ENCODE peak calls at places on chromosomes 2 and 18, in nine cellular contexts. One of them, this sample, is unnamed. For H3K27me3, the result is how much of the 10 kb centered on the place peaks cover.

GRCh38 chr2:160367887-160368286 is 125.7 kb downstream of the RBMS1 start:
- DNase-seq in hepatocyte: peak
- DNase-seq in dorsolateral prefrontal cortex: no peak
- DNase-seq in heart left ventricle: no peak
- DNase-seq in HepG2: no peak
- DNase-seq in GM06990: no peak
- DNase-seq in effector memory CD4-positive, alpha-beta T cell: no peak
- DNase-seq in WERI-Rb-1: no peak
- DNase-seq in thoracic aorta: no peak
- DNase-seq in this sample: peak

GRCh38 chr2:98608962-98609604 is 694 bp downstream of the UNC50 start:
- DNase-seq in hepatocyte: peak
- DNase-seq in dorsolateral prefrontal cortex: no peak
- DNase-seq in heart left ventricle: no peak
- DNase-seq in HepG2: no peak
- DNase-seq in GM06990: no peak
- DNase-seq in effector memory CD4-positive, alpha-beta T cell: no peak
- DNase-seq in WERI-Rb-1: no peak
- DNase-seq in thoracic aorta: no peak
- DNase-seq in this sample: peak

GRCh38 chr2:30191831-30192271 is 39.5 kb upstream of the LBH start:
- DNase-seq in hepatocyte: no peak
- DNase-seq in dorsolateral prefrontal cortex: no peak
- DNase-seq in heart left ventricle: no peak
- DNase-seq in HepG2: no peak
- DNase-seq in GM06990: no peak
- DNase-seq in effector memory CD4-positive, alpha-beta T cell: no peak
- DNase-seq in WERI-Rb-1: peak
- DNase-seq in thoracic aorta: no peak
- DNase-seq in this sample: no peak

GRCh38 chr2:20242727-20243377 is 17.9 kb upstream of the SDC1 start:
- DNase-seq in hepatocyte: no peak
- DNase-seq in dorsolateral prefrontal cortex: no peak
- DNase-seq in heart left ventricle: no peak
- DNase-seq in HepG2: peak
- DNase-seq in GM06990: peak
- DNase-seq in effector memory CD4-positive, alpha-beta T cell: no peak
- DNase-seq in WERI-Rb-1: no peak
- DNase-seq in thoracic aorta: no peak
- DNase-seq in this sample: no peak

GRCh38 chr2:239692348-239692747 is 291.5 kb upstream of the HDAC4 start:
- DNase-seq in hepatocyte: no peak
- DNase-seq in dorsolateral prefrontal cortex: peak
- DNase-seq in heart left ventricle: no peak
- DNase-seq in HepG2: no peak
- DNase-seq in GM06990: no peak
- DNase-seq in effector memory CD4-positive, alpha-beta T cell: no peak
- DNase-seq in WERI-Rb-1: no peak
- DNase-seq in thoracic aorta: no peak
- DNase-seq in this sample: no peak

GRCh38 chr18:32156855-32157254 is 33.0 kb upstream of the MEP1B start:
- DNase-seq in hepatocyte: no peak
- DNase-seq in dorsolateral prefrontal cortex: no peak
- DNase-seq in heart left ventricle: no peak
- DNase-seq in HepG2: no peak
- DNase-seq in GM06990: no peak
- DNase-seq in effector memory CD4-positive, alpha-beta T cell: no peak
- DNase-seq in WERI-Rb-1: no peak
- DNase-seq in thoracic aorta: no peak
- DNase-seq in this sample: no peak

GRCh38 chr2:140384946-140385345 is 1604.8 kb upstream of the NXPH2 start:
- DNase-seq in hepatocyte: no peak
- DNase-seq in dorsolateral prefrontal cortex: no peak
- DNase-seq in heart left ventricle: no peak
- DNase-seq in HepG2: no peak
- DNase-seq in GM06990: no peak
- DNase-seq in effector memory CD4-positive, alpha-beta T cell: no peak
- DNase-seq in WERI-Rb-1: no peak
- DNase-seq in thoracic aorta: no peak
- DNase-seq in this sample: no peak

GRCh38 chr2:231922945-231923344 is 3.3 kb downstream of the NPPC start:
- DNase-seq in hepatocyte: no peak
- DNase-seq in dorsolateral prefrontal cortex: no peak
- DNase-seq in heart left ventricle: no peak
- DNase-seq in HepG2: no peak
- DNase-seq in GM06990: no peak
- DNase-seq in effector memory CD4-positive, alpha-beta T cell: no peak
- DNase-seq in WERI-Rb-1: no peak
- DNase-seq in thoracic aorta: no peak
- DNase-seq in this sample: no peak

GRCh38 chr18:34977787-34978532 is 63.3 kb upstream of the MAPRE2 start:
- DNase-seq in hepatocyte: peak
- DNase-seq in dorsolateral prefrontal cortex: peak
- DNase-seq in heart left ventricle: peak
- DNase-seq in HepG2: no peak
- DNase-seq in GM06990: peak
- DNase-seq in effector memory CD4-positive, alpha-beta T cell: no peak
- DNase-seq in WERI-Rb-1: peak
- DNase-seq in thoracic aorta: peak
- DNase-seq in this sample: peak

GRCh38 chr18:34976534-34976898 is 64.7 kb upstream of the MAPRE2 start:
- DNase-seq in hepatocyte: no peak
- DNase-seq in dorsolateral prefrontal cortex: no peak
- DNase-seq in heart left ventricle: no peak
- DNase-seq in HepG2: no peak
- DNase-seq in GM06990: no peak
- DNase-seq in effector memory CD4-positive, alpha-beta T cell: no peak
- DNase-seq in WERI-Rb-1: no peak
- DNase-seq in thoracic aorta: no peak
- DNase-seq in this sample: no peak

GRCh38 chr18:34978953-34979608 is 62.1 kb upstream of the MAPRE2 start:
- DNase-seq in hepatocyte: peak
- DNase-seq in dorsolateral prefrontal cortex: peak
- DNase-seq in heart left ventricle: peak
- DNase-seq in HepG2: peak
- DNase-seq in GM06990: no peak
- DNase-seq in effector memory CD4-positive, alpha-beta T cell: peak
- DNase-seq in WERI-Rb-1: peak
- DNase-seq in thoracic aorta: peak
- DNase-seq in this sample: peak

GRCh38 chr18:34976899-34977786 is 64.1 kb upstream of the MAPRE2 start:
- DNase-seq in hepatocyte: peak
- DNase-seq in dorsolateral prefrontal cortex: peak
- DNase-seq in heart left ventricle: peak
- DNase-seq in HepG2: peak
- DNase-seq in GM06990: peak
- DNase-seq in effector memory CD4-positive, alpha-beta T cell: peak
- DNase-seq in WERI-Rb-1: peak
- DNase-seq in thoracic aorta: peak
- DNase-seq in this sample: peak

GRCh38 chr18:34978533-34978893 is 62.7 kb upstream of the MAPRE2 start:
- DNase-seq in hepatocyte: no peak
- DNase-seq in dorsolateral prefrontal cortex: no peak
- DNase-seq in heart left ventricle: no peak
- DNase-seq in HepG2: no peak
- DNase-seq in GM06990: no peak
- DNase-seq in effector memory CD4-positive, alpha-beta T cell: no peak
- DNase-seq in WERI-Rb-1: no peak
- DNase-seq in thoracic aorta: no peak
- DNase-seq in this sample: no peak
- H3K27me3 ChIP-seq in hepatocyte: under half
- H3K27me3 ChIP-seq in dorsolateral prefrontal cortex: under half
- H3K27me3 ChIP-seq in heart left ventricle: under half
- H3K27me3 ChIP-seq in HepG2: under half
- H3K27me3 ChIP-seq in GM06990: under half
- H3K27me3 ChIP-seq in effector memory CD4-positive, alpha-beta T cell: under half
- H3K27me3 ChIP-seq in WERI-Rb-1: under half
- H3K27me3 ChIP-seq in thoracic aorta: under half
- H3K27me3 ChIP-seq in this sample: under half

GRCh38 chr2:111983478-111984212 is 71.4 kb upstream of the TMEM87B start:
- DNase-seq in hepatocyte: no peak
- DNase-seq in dorsolateral prefrontal cortex: no peak
- DNase-seq in heart left ventricle: no peak
- DNase-seq in HepG2: no peak
- DNase-seq in GM06990: no peak
- DNase-seq in effector memory CD4-positive, alpha-beta T cell: no peak
- DNase-seq in WERI-Rb-1: no peak
- DNase-seq in thoracic aorta: no peak
- DNase-seq in this sample: no peak

GRCh38 chr2:111985514-111985913 is 69.6 kb upstream of the TMEM87B start:
- DNase-seq in hepatocyte: no peak
- DNase-seq in dorsolateral prefrontal cortex: no peak
- DNase-seq in heart left ventricle: no peak
- DNase-seq in HepG2: no peak
- DNase-seq in GM06990: no peak
- DNase-seq in effector memory CD4-positive, alpha-beta T cell: no peak
- DNase-seq in WERI-Rb-1: no peak
- DNase-seq in thoracic aorta: no peak
- DNase-seq in this sample: no peak

GRCh38 chr2:111982822-111983221 is 72.2 kb upstream of the TMEM87B start:
- DNase-seq in hepatocyte: no peak
- DNase-seq in dorsolateral prefrontal cortex: no peak
- DNase-seq in heart left ventricle: no peak
- DNase-seq in HepG2: no peak
- DNase-seq in GM06990: peak
- DNase-seq in effector memory CD4-positive, alpha-beta T cell: no peak
- DNase-seq in WERI-Rb-1: no peak
- DNase-seq in thoracic aorta: no peak
- DNase-seq in this sample: no peak

GRCh38 chr2:111986116-111986900 is 68.8 kb upstream of the TMEM87B start:
- DNase-seq in hepatocyte: no peak
- DNase-seq in dorsolateral prefrontal cortex: no peak
- DNase-seq in heart left ventricle: no peak
- DNase-seq in HepG2: peak
- DNase-seq in GM06990: no peak
- DNase-seq in effector memory CD4-positive, alpha-beta T cell: no peak
- DNase-seq in WERI-Rb-1: no peak
- DNase-seq in thoracic aorta: no peak
- DNase-seq in this sample: peak

GRCh38 chr2:111984213-111984604 is 70.9 kb upstream of the TMEM87B start:
- DNase-seq in hepatocyte: no peak
- DNase-seq in dorsolateral prefrontal cortex: no peak
- DNase-seq in heart left ventricle: no peak
- DNase-seq in HepG2: no peak
- DNase-seq in GM06990: no peak
- DNase-seq in effector memory CD4-positive, alpha-beta T cell: no peak
- DNase-seq in WERI-Rb-1: no peak
- DNase-seq in thoracic aorta: no peak
- DNase-seq in this sample: no peak
- H3K27me3 ChIP-seq in hepatocyte: under half
- H3K27me3 ChIP-seq in dorsolateral prefrontal cortex: under half
- H3K27me3 ChIP-seq in heart left ventricle: under half
- H3K27me3 ChIP-seq in HepG2: under half
- H3K27me3 ChIP-seq in GM06990: under half
- H3K27me3 ChIP-seq in effector memory CD4-positive, alpha-beta T cell: under half
- H3K27me3 ChIP-seq in WERI-Rb-1: under half
- H3K27me3 ChIP-seq in thoracic aorta: under half
- H3K27me3 ChIP-seq in this sample: under half

DNA sequence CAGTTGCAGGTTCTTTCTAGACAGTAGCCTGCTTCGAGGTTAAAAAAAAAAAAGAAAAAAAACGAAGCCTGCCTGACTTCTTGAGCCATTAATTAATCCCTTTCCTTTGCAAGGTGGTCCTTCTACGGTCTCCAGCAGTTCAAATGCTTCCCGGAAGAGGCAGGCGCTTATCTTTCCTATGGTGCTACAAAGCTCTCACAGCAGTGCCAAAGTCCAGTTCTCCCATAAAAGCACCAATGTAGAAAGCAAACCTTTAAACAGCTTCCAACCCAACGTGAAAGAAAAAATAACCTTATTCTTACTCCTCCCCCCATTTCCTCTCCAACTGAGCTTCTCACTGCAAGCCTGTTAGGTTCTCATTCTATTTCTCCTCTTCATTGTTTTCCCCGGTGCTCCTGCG is 317.4 kb upstream of the SOX11 start:
- DNase-seq in hepatocyte: peak
- DNase-seq in dorsolateral prefrontal cortex: no peak
- DNase-seq in heart left ventricle: no peak
- DNase-seq in HepG2: peak
- DNase-seq in GM06990: no peak
- DNase-seq in effector memory CD4-positive, alpha-beta T cell: no peak
- DNase-seq in WERI-Rb-1: no peak
- DNase-seq in thoracic aorta: no peak
- DNase-seq in this sample: no peak
- H3K27me3 ChIP-seq in hepatocyte: under half
- H3K27me3 ChIP-seq in dorsolateral prefrontal cortex: under half
- H3K27me3 ChIP-seq in heart left ventricle: under half
- H3K27me3 ChIP-seq in HepG2: under half
- H3K27me3 ChIP-seq in GM06990: under half
- H3K27me3 ChIP-seq in effector memory CD4-positive, alpha-beta T cell: under half
- H3K27me3 ChIP-seq in WERI-Rb-1: under half
- H3K27me3 ChIP-seq in thoracic aorta: under half
- H3K27me3 ChIP-seq in this sample: under half

GRCh38 chr2:15991231-15991630 is 50.9 kb downstream of the MYCN start:
- DNase-seq in hepatocyte: no peak
- DNase-seq in dorsolateral prefrontal cortex: no peak
- DNase-seq in heart left ventricle: no peak
- DNase-seq in HepG2: no peak
- DNase-seq in GM06990: no peak
- DNase-seq in effector memory CD4-positive, alpha-beta T cell: no peak
- DNase-seq in WERI-Rb-1: no peak
- DNase-seq in thoracic aorta: no peak
- DNase-seq in this sample: no peak

GRCh38 chr2:15990151-15991101 is 50.1 kb downstream of the MYCN start:
- DNase-seq in hepatocyte: no peak
- DNase-seq in dorsolateral prefrontal cortex: no peak
- DNase-seq in heart left ventricle: no peak
- DNase-seq in HepG2: no peak
- DNase-seq in GM06990: no peak
- DNase-seq in effector memory CD4-positive, alpha-beta T cell: no peak
- DNase-seq in WERI-Rb-1: peak
- DNase-seq in thoracic aorta: no peak
- DNase-seq in this sample: no peak

GRCh38 chr2:15993666-15994065 is 53.3 kb downstream of the MYCN start:
- DNase-seq in hepatocyte: no peak
- DNase-seq in dorsolateral prefrontal cortex: no peak
- DNase-seq in heart left ventricle: no peak
- DNase-seq in HepG2: no peak
- DNase-seq in GM06990: no peak
- DNase-seq in effector memory CD4-positive, alpha-beta T cell: no peak
- DNase-seq in WERI-Rb-1: no peak
- DNase-seq in thoracic aorta: no peak
- DNase-seq in this sample: no peak

GRCh38 chr2:15993232-15993610 is 52.9 kb downstream of the MYCN start:
- DNase-seq in hepatocyte: no peak
- DNase-seq in dorsolateral prefrontal cortex: no peak
- DNase-seq in heart left ventricle: no peak
- DNase-seq in HepG2: no peak
- DNase-seq in GM06990: no peak
- DNase-seq in effector memory CD4-positive, alpha-beta T cell: no peak
- DNase-seq in WERI-Rb-1: peak
- DNase-seq in thoracic aorta: no peak
- DNase-seq in this sample: no peak

DNA sequence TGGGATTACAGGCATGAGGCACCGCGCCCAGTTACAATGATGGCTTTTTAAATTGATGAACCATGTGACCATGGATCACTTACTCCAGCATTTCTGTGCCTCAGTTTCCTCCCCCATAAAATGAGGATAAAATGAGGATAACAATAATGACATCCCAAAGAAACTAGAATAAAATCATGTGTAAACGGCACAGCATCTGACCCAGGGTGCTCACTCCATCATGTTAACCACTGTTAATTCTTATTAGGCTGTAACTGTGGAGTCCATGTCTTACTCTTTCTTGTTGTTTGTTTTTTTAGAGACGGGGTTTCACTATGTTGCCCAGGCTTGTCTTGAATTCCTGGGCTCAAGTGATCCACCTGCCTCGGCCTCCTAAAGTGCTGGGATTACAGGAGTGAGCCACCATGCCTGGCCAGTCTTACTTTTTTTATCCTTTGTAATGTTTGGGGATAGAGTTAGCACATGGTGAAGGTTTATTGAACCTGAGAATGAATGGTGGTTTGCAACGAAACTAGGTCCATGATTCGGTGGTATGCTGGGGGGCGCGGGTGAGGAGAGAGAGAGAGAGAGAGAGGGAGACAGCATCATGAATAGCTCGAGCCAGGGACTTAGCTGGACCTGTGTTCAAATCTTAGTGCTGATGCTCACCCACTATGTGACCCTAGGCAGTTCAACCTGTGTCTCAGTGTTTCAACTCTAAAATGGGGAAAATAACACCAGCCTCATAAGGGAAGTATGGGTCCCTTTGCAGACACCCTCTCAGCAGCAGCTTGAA is 52.3 kb downstream of the MYCN start:
- DNase-seq in hepatocyte: no peak
- DNase-seq in dorsolateral prefrontal cortex: no peak
- DNase-seq in heart left ventricle: no peak
- DNase-seq in HepG2: no peak
- DNase-seq in GM06990: no peak
- DNase-seq in effector memory CD4-positive, alpha-beta T cell: no peak
- DNase-seq in WERI-Rb-1: no peak
- DNase-seq in thoracic aorta: no peak
- DNase-seq in this sample: no peak
- H3K27me3 ChIP-seq in hepatocyte: under half
- H3K27me3 ChIP-seq in dorsolateral prefrontal cortex: under half
- H3K27me3 ChIP-seq in heart left ventricle: under half
- H3K27me3 ChIP-seq in HepG2: under half
- H3K27me3 ChIP-seq in GM06990: under half
- H3K27me3 ChIP-seq in effector memory CD4-positive, alpha-beta T cell: under half
- H3K27me3 ChIP-seq in WERI-Rb-1: under half
- H3K27me3 ChIP-seq in thoracic aorta: under half
- H3K27me3 ChIP-seq in this sample: under half

This sample was measured in adipocyte.